ENCODE peak calls at places on chromosomes 4 and X, in nine cellular contexts. One of them, this sample, is unnamed. For H3K4me1, the result is how much of the 10 kb centered on the place peaks cover.

GRCh38 chr4:54545663-54546424 is 111.9 kb upstream of the KIT start:
- DNase-seq in mesendoderm: no peak
- DNase-seq in IMR-90: peak
- DNase-seq in DND-41: no peak
- DNase-seq in H9: no peak
- DNase-seq in mesenchymal stem cell: no peak
- DNase-seq in neural progenitor cell: no peak
- DNase-seq in colonic mucosa: no peak
- DNase-seq in endodermal cell: no peak
- DNase-seq in this sample: no peak

GRCh38 chr4:98659106-98659592 is 738 bp upstream of the TSPAN5 start:
- DNase-seq in H9: peak
- DNase-seq in IMR-90: peak
- DNase-seq in mesendoderm: peak
- DNase-seq in DND-41: no peak
- DNase-seq in mesenchymal stem cell: peak
- DNase-seq in neural progenitor cell: peak
- DNase-seq in colonic mucosa: peak
- DNase-seq in endodermal cell: no peak
- DNase-seq in this sample: peak

GRCh38 chr4:146255463-146255862 is 41.1 kb downstream of the REELD1 start:
- DNase-seq in neural progenitor cell: no peak
- DNase-seq in mesendoderm: no peak
- DNase-seq in DND-41: no peak
- DNase-seq in IMR-90: peak
- DNase-seq in endodermal cell: no peak
- DNase-seq in colonic mucosa: no peak
- DNase-seq in H9: no peak
- DNase-seq in mesenchymal stem cell: peak
- DNase-seq in this sample: peak

GRCh38 chr4:40241936-40242590 is 45.2 kb downstream of the RHOH start:
- DNase-seq in colonic mucosa: no peak
- DNase-seq in mesenchymal stem cell: no peak
- DNase-seq in H9: no peak
- DNase-seq in neural progenitor cell: no peak
- DNase-seq in mesendoderm: no peak
- DNase-seq in DND-41: no peak
- DNase-seq in IMR-90: no peak
- DNase-seq in endodermal cell: no peak
- DNase-seq in this sample: no peak

GRCh38 chr4:124596811-124597210 is 115.7 kb downstream of the ANKRD50 start:
- DNase-seq in mesenchymal stem cell: no peak
- DNase-seq in IMR-90: no peak
- DNase-seq in H9: no peak
- DNase-seq in mesendoderm: no peak
- DNase-seq in DND-41: no peak
- DNase-seq in neural progenitor cell: no peak
- DNase-seq in colonic mucosa: no peak
- DNase-seq in endodermal cell: no peak
- DNase-seq in this sample: no peak

GRCh38 chr4:141036786-141037185 is 96.5 kb downstream of the RNF150 start:
- DNase-seq in IMR-90: peak
- DNase-seq in neural progenitor cell: no peak
- DNase-seq in mesenchymal stem cell: peak
- DNase-seq in H9: no peak
- DNase-seq in DND-41: no peak
- DNase-seq in colonic mucosa: no peak
- DNase-seq in endodermal cell: no peak
- DNase-seq in mesendoderm: no peak
- DNase-seq in this sample: peak

GRCh38 chr4:2324891-2325290 is 63.0 kb upstream of the MXD4 start:
- DNase-seq in endodermal cell: no peak
- DNase-seq in mesendoderm: no peak
- DNase-seq in DND-41: no peak
- DNase-seq in mesenchymal stem cell: no peak
- DNase-seq in H9: no peak
- DNase-seq in colonic mucosa: no peak
- DNase-seq in IMR-90: no peak
- DNase-seq in neural progenitor cell: no peak
- DNase-seq in this sample: peak

GRCh38 chr4:155392486-155393184 is 15.9 kb upstream of the MAP9 start:
- DNase-seq in DND-41: no peak
- DNase-seq in H9: no peak
- DNase-seq in colonic mucosa: no peak
- DNase-seq in IMR-90: peak
- DNase-seq in mesendoderm: peak
- DNase-seq in endodermal cell: no peak
- DNase-seq in mesenchymal stem cell: peak
- DNase-seq in neural progenitor cell: no peak
- DNase-seq in this sample: peak

GRCh38 chr4:41751325-41752061 is 3.0 kb upstream of the PHOX2B start:
- DNase-seq in H9: peak
- DNase-seq in colonic mucosa: no peak
- DNase-seq in mesendoderm: peak
- DNase-seq in neural progenitor cell: peak
- DNase-seq in mesenchymal stem cell: no peak
- DNase-seq in endodermal cell: peak
- DNase-seq in IMR-90: no peak
- DNase-seq in DND-41: no peak
- DNase-seq in this sample: no peak

GRCh38 chr4:103499094-103499493 is 220.7 kb downstream of the TACR3 start:
- DNase-seq in mesendoderm: peak
- DNase-seq in mesenchymal stem cell: peak
- DNase-seq in IMR-90: no peak
- DNase-seq in endodermal cell: no peak
- DNase-seq in DND-41: no peak
- DNase-seq in neural progenitor cell: no peak
- DNase-seq in H9: no peak
- DNase-seq in colonic mucosa: no peak
- DNase-seq in this sample: peak

GRCh38 chr4:46937493-46937892 is 28.4 kb upstream of the COX7B2 start:
- DNase-seq in mesendoderm: peak
- DNase-seq in DND-41: no peak
- DNase-seq in H9: no peak
- DNase-seq in IMR-90: no peak
- DNase-seq in endodermal cell: no peak
- DNase-seq in mesenchymal stem cell: no peak
- DNase-seq in neural progenitor cell: no peak
- DNase-seq in colonic mucosa: no peak
- DNase-seq in this sample: peak

GRCh38 chr4:37989398-37990260 is 29.4 kb downstream of the PTTG2 start:
- DNase-seq in mesenchymal stem cell: no peak
- DNase-seq in neural progenitor cell: no peak
- DNase-seq in IMR-90: no peak
- DNase-seq in endodermal cell: no peak
- DNase-seq in DND-41: no peak
- DNase-seq in mesendoderm: no peak
- DNase-seq in H9: no peak
- DNase-seq in colonic mucosa: no peak
- DNase-seq in this sample: no peak

DNA sequence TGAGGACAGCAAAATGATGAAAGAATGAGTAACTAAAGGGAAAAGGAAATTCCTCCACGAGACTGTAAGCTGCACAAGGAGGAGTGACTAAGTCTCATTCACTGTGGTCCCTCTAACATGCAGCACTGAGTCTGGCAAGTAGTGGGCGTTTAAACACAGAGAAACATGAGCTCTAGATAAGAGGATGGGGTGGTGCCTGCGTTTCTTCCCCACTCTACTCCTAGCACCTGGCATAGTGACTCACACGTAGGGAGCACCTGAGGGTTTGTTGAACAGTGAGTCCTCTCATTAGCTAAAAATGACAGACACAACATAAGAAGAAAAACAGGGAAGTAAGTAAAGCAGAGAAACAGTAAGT is 105.8 kb upstream of the CBR4 start:
- DNase-seq in neural progenitor cell: no peak
- DNase-seq in mesenchymal stem cell: peak
- DNase-seq in endodermal cell: peak
- DNase-seq in DND-41: no peak
- DNase-seq in H9: no peak
- DNase-seq in IMR-90: peak
- DNase-seq in mesendoderm: peak
- DNase-seq in colonic mucosa: peak
- DNase-seq in this sample: peak
- H3K9ac ChIP-seq in neural progenitor cell: no peak
- H3K9ac ChIP-seq in mesenchymal stem cell: peak
- H3K9ac ChIP-seq in endodermal cell: no peak
- H3K9ac ChIP-seq in DND-41: no peak
- H3K9ac ChIP-seq in H9: no peak
- H3K9ac ChIP-seq in IMR-90: no peak
- H3K9ac ChIP-seq in mesendoderm: no peak
- H3K9ac ChIP-seq in colonic mucosa: no peak
- H3K9ac ChIP-seq in this sample: peak

GRCh38 chrX:13086076-13086475 is 41.7 kb upstream of the FAM9C start:
- DNase-seq in mesendoderm: no peak
- DNase-seq in endodermal cell: no peak
- DNase-seq in colonic mucosa: no peak
- DNase-seq in DND-41: no peak
- DNase-seq in H9: no peak
- DNase-seq in mesenchymal stem cell: no peak
- DNase-seq in IMR-90: no peak
- DNase-seq in neural progenitor cell: no peak
- DNase-seq in this sample: no peak

GRCh38 chrX:13088155-13088485 is 43.7 kb upstream of the FAM9C start:
- DNase-seq in IMR-90: no peak
- DNase-seq in H9: no peak
- DNase-seq in endodermal cell: no peak
- DNase-seq in mesenchymal stem cell: no peak
- DNase-seq in DND-41: peak
- DNase-seq in mesendoderm: no peak
- DNase-seq in colonic mucosa: no peak
- DNase-seq in neural progenitor cell: no peak
- DNase-seq in this sample: no peak

GRCh38 chrX:13084611-13085010 is 40.2 kb upstream of the FAM9C start:
- DNase-seq in H9: no peak
- DNase-seq in mesenchymal stem cell: no peak
- DNase-seq in IMR-90: no peak
- DNase-seq in DND-41: no peak
- DNase-seq in mesendoderm: peak
- DNase-seq in neural progenitor cell: no peak
- DNase-seq in endodermal cell: no peak
- DNase-seq in colonic mucosa: no peak
- DNase-seq in this sample: no peak

GRCh38 chrX:13085533-13085932 is 41.1 kb upstream of the FAM9C start:
- DNase-seq in neural progenitor cell: no peak
- DNase-seq in IMR-90: no peak
- DNase-seq in DND-41: peak
- DNase-seq in H9: no peak
- DNase-seq in endodermal cell: no peak
- DNase-seq in colonic mucosa: no peak
- DNase-seq in mesendoderm: no peak
- DNase-seq in mesenchymal stem cell: no peak
- DNase-seq in this sample: no peak

GRCh38 chrX:13087322-13088154 is 43.1 kb upstream of the FAM9C start:
- DNase-seq in IMR-90: peak
- DNase-seq in colonic mucosa: no peak
- DNase-seq in mesenchymal stem cell: peak
- DNase-seq in mesendoderm: no peak
- DNase-seq in neural progenitor cell: no peak
- DNase-seq in H9: no peak
- DNase-seq in DND-41: peak
- DNase-seq in endodermal cell: no peak
- DNase-seq in this sample: no peak
- H3K4me1 ChIP-seq in IMR-90: under half
- H3K4me1 ChIP-seq in colonic mucosa: under half
- H3K4me1 ChIP-seq in mesenchymal stem cell: under half
- H3K4me1 ChIP-seq in mesendoderm: under half
- H3K4me1 ChIP-seq in neural progenitor cell: under half
- H3K4me1 ChIP-seq in H9: under half
- H3K4me1 ChIP-seq in DND-41: half or more
- H3K4me1 ChIP-seq in endodermal cell: under half
- H3K4me1 ChIP-seq in this sample: under half

GRCh38 chrX:150989420-150989819 is 6.3 kb downstream of the HMGB3 start:
- DNase-seq in mesenchymal stem cell: no peak
- DNase-seq in mesendoderm: no peak
- DNase-seq in DND-41: no peak
- DNase-seq in H9: no peak
- DNase-seq in IMR-90: no peak
- DNase-seq in endodermal cell: no peak
- DNase-seq in neural progenitor cell: no peak
- DNase-seq in colonic mucosa: no peak
- DNase-seq in this sample: no peak
- H3K9ac ChIP-seq in mesenchymal stem cell: no peak
- H3K9ac ChIP-seq in mesendoderm: no peak
- H3K9ac ChIP-seq in DND-41: no peak
- H3K9ac ChIP-seq in H9: no peak
- H3K9ac ChIP-seq in IMR-90: no peak
- H3K9ac ChIP-seq in endodermal cell: no peak
- H3K9ac ChIP-seq in neural progenitor cell: no peak
- H3K9ac ChIP-seq in colonic mucosa: no peak
- H3K9ac ChIP-seq in this sample: no peak

GRCh38 chr4:153494562-153494961 is 28.4 kb downstream of the TMEM131L start:
- DNase-seq in mesendoderm: peak
- DNase-seq in IMR-90: no peak
- DNase-seq in mesenchymal stem cell: no peak
- DNase-seq in H9: no peak
- DNase-seq in colonic mucosa: no peak
- DNase-seq in DND-41: no peak
- DNase-seq in endodermal cell: no peak
- DNase-seq in neural progenitor cell: no peak
- DNase-seq in this sample: no peak
- H3K4me1 ChIP-seq in mesendoderm: under half
- H3K4me1 ChIP-seq in IMR-90: under half
- H3K4me1 ChIP-seq in mesenchymal stem cell: under half
- H3K4me1 ChIP-seq in H9: under half
- H3K4me1 ChIP-seq in colonic mucosa: under half
- H3K4me1 ChIP-seq in DND-41: half or more
- H3K4me1 ChIP-seq in endodermal cell: under half
- H3K4me1 ChIP-seq in neural progenitor cell: under half
- H3K4me1 ChIP-seq in this sample: under half

DNA sequence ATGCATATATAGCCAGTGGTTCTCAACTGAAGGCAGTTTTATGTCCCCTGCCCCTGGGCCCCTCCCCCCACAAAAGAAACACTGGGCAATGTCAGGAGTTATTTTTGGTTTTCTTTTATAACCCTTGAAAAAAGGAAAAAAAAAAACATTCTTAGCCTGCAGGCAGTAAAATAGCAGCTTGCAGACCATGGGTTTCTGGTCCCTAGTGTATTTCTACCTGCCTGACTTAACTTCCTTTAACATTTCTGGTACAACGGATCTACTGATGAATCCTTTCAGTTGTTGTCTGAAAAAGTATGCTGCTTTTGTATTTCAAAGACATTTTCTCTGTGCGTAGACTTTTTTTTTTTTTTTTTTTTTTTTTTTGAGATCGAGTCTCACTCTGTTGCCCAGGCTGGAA is 11.1 kb upstream of the FAM200B start:
- DNase-seq in neural progenitor cell: no peak
- DNase-seq in colonic mucosa: no peak
- DNase-seq in IMR-90: no peak
- DNase-seq in mesenchymal stem cell: no peak
- DNase-seq in H9: no peak
- DNase-seq in mesendoderm: no peak
- DNase-seq in endodermal cell: no peak
- DNase-seq in DND-41: no peak
- DNase-seq in this sample: no peak
- H3K9ac ChIP-seq in neural progenitor cell: no peak
- H3K9ac ChIP-seq in colonic mucosa: no peak
- H3K9ac ChIP-seq in IMR-90: no peak
- H3K9ac ChIP-seq in mesenchymal stem cell: no peak
- H3K9ac ChIP-seq in H9: no peak
- H3K9ac ChIP-seq in mesendoderm: no peak
- H3K9ac ChIP-seq in endodermal cell: no peak
- H3K9ac ChIP-seq in DND-41: no peak
- H3K9ac ChIP-seq in this sample: no peak

This sample was measured in adipocyte.